ENCODE peak calls at places on chromosome 10, in four cellular contexts. R, T, A and V are unnamed samples. For H3K4me1, the result is how much of the 10 kb centered on the place peaks cover.

GRCh38 chr10:11746883-11747539 is 4.8 kb downstream of the ECHDC3 start:
- DNase-seq in R (no peak), T (peak), A (no peak), V (peak)

GRCh38 chr10:104274762-104275721 is 6.1 kb downstream of the GSTO2 start:
- DNase-seq in R (no peak), T (peak), A (no peak), V (peak)

GRCh38 chr10:132606536-132607316 is 69.1 kb downstream of the INPP5A start:
- DNase-seq in R (no peak), T (peak), A (peak), V (peak)

GRCh38 chr10:46525177-46525823 is 31.2 kb downstream of the GPRIN2 start:
- DNase-seq in R (no peak), T (no peak), A (peak), V (no peak)

GRCh38 chr10:70927221-70927943 is 39.0 kb upstream of the PCBD1 start:
- DNase-seq in R (no peak), T (no peak), A (no peak), V (peak)

GRCh38 chr10:123681285-123681684 is 15.1 kb downstream of the GPR26 start:
- DNase-seq in R (no peak), T (no peak), A (no peak), V (no peak)

GRCh38 chr10:4395731-4396130 is 430.3 kb upstream of the AKR1E2 start:
- DNase-seq in R (no peak), T (no peak), A (no peak), V (no peak)

GRCh38 chr10:75662715-75663114 is 231.3 kb downstream of the LRMDA start:
- DNase-seq in R (no peak), T (no peak), A (no peak), V (peak)

GRCh38 chr10:57675125-57675524 is 592.6 kb downstream of the IPMK start:
- DNase-seq in R (no peak), T (no peak), A (no peak), V (no peak)

GRCh38 chr10:89086801-89087513 is 96.4 kb downstream of the FAS start:
- DNase-seq in R (no peak), T (peak), A (peak), V (no peak)

GRCh38 chr10:9010093-9010492 is 955.6 kb downstream of the GATA3 start:
- DNase-seq in R (no peak), T (no peak), A (no peak), V (peak)

GRCh38 chr10:71068811-71069411 is 143.5 kb upstream of the UNC5B start:
- DNase-seq in R (no peak), T (peak), A (no peak), V (peak)

GRCh38 chr10:125747417-125747816 is 27.9 kb downstream of the EDRF1 start:
- DNase-seq in R (no peak), T (no peak), A (no peak), V (no peak)

GRCh38 chr10:126836009-126836408 is 69.2 kb upstream of the DOCK1 start:
- DNase-seq in R (no peak), T (no peak), A (no peak), V (no peak)

GRCh38 chr10:31146496-31147219 is 115.0 kb upstream of the ZNF438 start:
- DNase-seq in R (no peak), T (no peak), A (peak), V (peak)

GRCh38 chr10:45034301-45034700 is 33.6 kb downstream of the ZNF22 start:
- DNase-seq in R (no peak), T (no peak), A (no peak), V (peak)

GRCh38 chr10:34908472-34908871 is 93.4 kb upstream of the PARD3 start:
- DNase-seq in R (no peak), T (no peak), A (no peak), V (no peak)

GRCh38 chr10:60827791-60828488 is 49.7 kb downstream of the CDK1 start:
- DNase-seq in R (no peak), T (no peak), A (peak), V (no peak)

GRCh38 chr10:5861269-5862031 is 28.2 kb downstream of the ANKRD16 start:
- DNase-seq in R (no peak), T (no peak), A (peak), V (peak)

GRCh38 chr10:59373071-59373470 is 10.7 kb upstream of the FAM13C start:
- DNase-seq in R (no peak), T (no peak), A (no peak), V (peak)

GRCh38 chr10:62082729-62083412 is 181.4 kb downstream of the ARID5B start:
- DNase-seq in R (no peak), T (no peak), A (no peak), V (peak)
- H3K4me1 ChIP-seq in R (under half), T (half or more), A (under half), V (under half)

DNA sequence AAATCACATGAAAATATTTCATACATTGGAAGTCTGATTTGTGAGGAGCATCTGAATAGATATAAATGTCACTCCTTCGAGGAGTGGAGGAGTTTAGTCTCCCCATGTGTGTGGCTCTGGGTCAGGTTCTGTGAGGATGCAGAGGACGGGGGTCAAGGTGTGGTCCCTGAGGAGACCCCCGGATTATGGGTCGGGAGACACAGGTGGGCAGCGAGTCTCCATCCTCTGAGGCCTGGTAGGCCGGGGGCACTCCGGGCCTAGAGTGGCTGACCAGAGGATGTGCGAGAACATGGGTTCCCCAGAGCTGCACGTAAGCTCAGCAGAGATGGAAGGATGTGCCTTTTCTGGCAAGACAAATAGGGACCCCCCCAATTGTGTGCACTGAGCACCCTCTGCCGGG is 93.4 kb upstream of the TCERG1L start:
- DNase-seq in R (no peak), T (peak), A (no peak), V (no peak)
- H3K4me1 ChIP-seq in R (under half), T (under half), A (under half), V (under half)

GRCh38 chr10:42650374-42650773 is 12.0 kb upstream of the ZNF33B start:
- DNase-seq in R (no peak), T (no peak), A (no peak), V (no peak)
- H3K4me1 ChIP-seq in R (under half), T (under half), A (under half), V (under half)

DNA sequence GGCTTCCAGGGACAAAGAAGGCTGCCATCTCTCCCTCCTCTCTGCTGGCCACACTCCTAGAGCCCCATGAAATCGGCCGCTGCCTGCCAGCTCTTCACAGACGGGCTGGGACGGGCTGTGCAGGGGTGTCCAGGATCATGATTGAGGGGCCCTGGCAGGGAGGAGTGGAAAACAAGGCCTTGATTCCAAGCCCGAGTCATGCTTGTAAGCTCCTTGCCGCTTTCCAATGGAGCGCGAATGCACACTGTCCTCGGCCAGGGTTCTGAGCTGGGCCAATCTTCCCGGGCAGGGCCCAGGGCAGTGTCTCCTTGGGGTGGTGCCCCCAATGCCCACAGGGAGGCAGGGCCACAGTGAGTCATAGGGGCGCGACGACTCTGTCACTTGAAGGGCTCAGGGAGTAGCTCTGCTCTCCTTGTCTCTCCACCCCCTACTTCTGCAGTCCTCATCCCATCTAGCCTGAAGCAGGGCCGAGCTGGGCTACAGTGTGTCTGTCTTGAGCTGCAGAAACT is 186.2 kb upstream of the SVIL start:
- DNase-seq in R (no peak), T (no peak), A (no peak), V (no peak)
- H3K4me1 ChIP-seq in R (under half), T (under half), A (under half), V (under half)

DNA sequence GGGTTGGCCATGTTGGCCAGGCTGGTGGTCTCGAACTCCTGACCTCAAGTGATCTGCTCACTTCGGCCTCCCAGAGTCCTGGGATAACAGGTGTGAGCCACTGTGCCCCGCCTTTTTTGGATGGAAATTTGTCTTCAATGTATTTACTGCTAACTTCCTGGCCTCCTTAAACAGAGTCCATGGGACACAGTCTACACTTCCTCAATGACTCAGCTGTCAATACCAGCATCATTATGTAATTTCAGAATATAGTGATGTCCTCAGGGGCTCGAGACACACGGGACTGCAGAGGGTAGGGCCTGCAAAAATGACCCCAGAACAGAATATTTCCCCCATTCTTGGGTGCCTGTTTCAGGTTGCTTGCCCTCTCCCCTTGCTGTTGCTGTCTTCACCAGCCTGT is 31.1 kb downstream of the CAMK2G start:
- DNase-seq in R (no peak), T (no peak), A (no peak), V (no peak)
- H3K4me1 ChIP-seq in R (under half), T (under half), A (under half), V (under half)

GRCh38 chr10:79179404-79180309 is 110.9 kb downstream of the ZMIZ1 start:
- DNase-seq in R (peak), T (no peak), A (no peak), V (no peak)

GRCh38 chr10:79178070-79178576 is 109.4 kb downstream of the ZMIZ1 start:
- DNase-seq in R (no peak), T (no peak), A (no peak), V (no peak)

GRCh38 chr10:79180619-79181221 is 112.0 kb downstream of the ZMIZ1 start:
- DNase-seq in R (no peak), T (no peak), A (no peak), V (no peak)

GRCh38 chr10:79176949-79177602 is 108.3 kb downstream of the ZMIZ1 start:
- DNase-seq in R (no peak), T (no peak), A (no peak), V (peak)

DNA sequence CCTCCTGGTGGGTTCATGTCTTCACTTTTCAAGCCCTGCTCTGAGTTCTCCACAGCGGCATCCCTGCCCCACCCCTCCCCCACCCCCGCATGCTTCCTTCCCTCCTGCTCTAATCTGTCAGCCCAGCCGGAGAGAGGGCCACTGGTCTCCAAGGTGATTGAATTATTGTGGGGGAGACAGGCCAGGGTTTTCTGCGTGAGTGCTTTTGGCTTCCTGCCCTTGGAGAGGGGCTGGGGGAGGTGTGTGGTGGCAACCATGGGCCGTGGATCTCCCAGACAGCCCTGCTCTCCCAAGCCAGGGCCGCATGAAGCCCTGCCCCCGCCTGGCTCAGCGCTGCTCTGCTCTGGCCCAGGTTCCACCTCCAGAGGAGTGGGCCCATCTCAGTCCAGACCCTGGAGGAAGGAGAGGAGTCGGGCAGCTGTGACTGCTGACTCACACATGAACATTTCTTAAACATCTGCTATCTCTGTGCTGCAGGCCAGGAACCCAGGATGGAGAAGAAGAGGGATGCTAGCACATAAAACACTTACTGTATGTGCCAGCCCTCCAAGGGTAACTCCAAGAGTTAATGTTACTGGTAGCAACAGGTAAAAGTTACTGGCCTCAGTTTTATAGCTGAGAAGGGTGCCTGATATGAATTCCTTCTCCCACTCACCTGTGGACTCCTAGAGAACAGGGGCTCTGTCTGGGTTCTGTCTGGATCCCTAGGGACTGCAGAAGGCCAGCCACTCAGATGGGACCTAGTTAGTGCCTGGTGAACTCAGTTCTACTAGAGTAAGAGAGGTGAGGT is 110.0 kb downstream of the ZMIZ1 start:
- DNase-seq in R (peak), T (no peak), A (peak), V (peak)
- H3K4me1 ChIP-seq in R (half or more), T (half or more), A (half or more), V (half or more)

GRCh38 chr10:114523876-114524275 is 119.6 kb upstream of the AFAP1L2 start:
- DNase-seq in R (no peak), T (no peak), A (no peak), V (no peak)
- H3K4me1 ChIP-seq in R (under half), T (half or more), A (half or more), V (under half)

DNA sequence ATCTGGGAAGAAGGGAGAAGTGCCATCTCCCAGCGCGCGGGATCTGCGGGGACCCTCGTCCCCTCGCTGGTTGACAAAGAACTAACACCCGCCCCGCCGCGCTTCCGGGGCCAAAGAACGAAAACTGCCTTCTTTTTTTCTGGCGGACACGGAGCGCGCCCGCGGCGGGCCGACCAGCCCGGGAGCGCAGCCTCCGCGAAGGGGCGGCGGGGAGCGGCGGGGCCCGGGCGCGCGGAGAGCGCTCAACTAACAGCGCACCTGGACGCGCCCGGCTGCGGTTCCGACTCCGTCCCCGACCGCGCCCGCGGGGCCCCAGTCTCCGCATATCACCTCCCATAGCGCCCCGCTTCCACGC is 380 bp downstream of the PDLIM1 start:
- DNase-seq in R (no peak), T (peak), A (no peak), V (peak)
- H3K4me1 ChIP-seq in R (under half), T (half or more), A (under half), V (under half)

DNA sequence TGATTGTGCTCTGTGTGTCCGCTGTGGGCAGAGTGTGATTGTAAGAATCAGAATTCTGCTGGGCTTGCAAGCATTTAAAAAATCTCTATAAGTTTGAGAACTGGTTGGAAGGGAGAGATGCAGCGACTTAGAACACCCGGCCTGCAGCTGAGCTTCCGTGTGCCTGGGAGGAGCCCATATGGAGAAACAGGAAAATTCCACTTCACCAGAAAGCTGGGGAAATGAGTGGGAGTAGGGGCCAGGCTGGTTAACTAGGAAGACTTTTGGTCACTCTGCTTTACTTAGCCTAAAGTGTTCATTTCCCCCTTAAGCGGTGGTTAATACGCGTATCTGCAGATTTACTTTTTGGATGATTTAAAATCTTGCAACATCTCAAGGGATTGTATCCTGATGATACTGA is 72.2 kb downstream of the TCF7L2 start:
- DNase-seq in R (no peak), T (no peak), A (no peak), V (peak)
- H3K4me1 ChIP-seq in R (under half), T (half or more), A (under half), V (under half)